ENCODE peak calls at places on chromosome 6, in six cellular contexts. S is activated CD4-positive, CD25-positive, alpha-beta regulatory T cell; Z is nephron progenitor cell; T is stimulated activated naive CD8-positive, alpha-beta T cell treated with anti-CD3 and anti-CD28 coated beads, Interleukin-15, amount 100 ng/mL, for 72 hours; X is Calu3; R is NCI-H2081. J is an unnamed sample.

GRCh38 chr6:121857551-121857950 is 422.1 kb downstream of the GJA1 start:
- DNase-seq in R (no peak), Z (no peak), S (no peak), T (no peak), X (no peak), J (no peak)

GRCh38 chr6:169953686-169954085 is 202.3 kb downstream of the ERMARD start:
- DNase-seq in X (no peak), S (no peak), T (no peak), R (no peak), Z (no peak), J (peak)

GRCh38 chr6:37860226-37860839 is 40.8 kb downstream of the ZFAND3 start:
- DNase-seq in R (peak), S (no peak), Z (peak), X (peak), T (no peak), J (no peak)

GRCh38 chr6:49787176-49787575 is at the start of gene PGK2:
- DNase-seq in Z (no peak), X (no peak), T (no peak), R (peak), S (no peak), J (no peak)

GRCh38 chr6:39203398-39203797 is 25.9 kb downstream of the KCNK5 start:
- DNase-seq in T (no peak), X (peak), Z (no peak), R (no peak), S (no peak), J (no peak)

GRCh38 chr6:82866446-82866845 is 199.2 kb downstream of the UBE3D start:
- DNase-seq in R (no peak), X (no peak), S (no peak), T (no peak), Z (no peak), J (no peak)

GRCh38 chr6:66128676-66129075 is 421.6 kb upstream of the EYS start:
- DNase-seq in Z (no peak), R (peak), T (no peak), S (no peak), X (no peak), J (no peak)

GRCh38 chr6:13989424-13990144 is 64.8 kb downstream of the RNF182 start:
- DNase-seq in R (no peak), S (no peak), X (no peak), Z (no peak), T (no peak), J (no peak)

GRCh38 chr6:139256087-139256486 is 35.7 kb downstream of the TXLNB start:
- DNase-seq in Z (no peak), T (no peak), R (no peak), X (no peak), S (no peak), J (no peak)

GRCh38 chr6:138500045-138500665 is 861 bp upstream of the NHSL1 start:
- DNase-seq in S (no peak), Z (no peak), X (no peak), R (no peak), T (no peak), J (no peak)

GRCh38 chr6:35856250-35856649 is 51.1 kb downstream of the LHFPL5 start:
- DNase-seq in Z (no peak), R (no peak), X (no peak), T (no peak), S (no peak), J (no peak)

GRCh38 chr6:5606546-5606945 is 345.2 kb downstream of the FARS2 start:
- DNase-seq in S (no peak), Z (no peak), R (peak), T (no peak), X (no peak), J (no peak)

GRCh38 chr6:170131351-170131750 is 159.5 kb downstream of the DLL1 start:
- DNase-seq in X (no peak), S (no peak), R (no peak), T (no peak), Z (no peak), J (no peak)

GRCh38 chr6:3522561-3523287 is 65.9 kb upstream of the SLC22A23 start:
- DNase-seq in R (no peak), T (no peak), X (no peak), S (no peak), Z (no peak), J (no peak)

GRCh38 chr6:11894212-11894611 is 115.6 kb upstream of the ADTRP start:
- DNase-seq in S (no peak), Z (no peak), X (no peak), T (no peak), R (no peak), J (no peak)

GRCh38 chr6:4351857-4352669 is 216.7 kb upstream of the ECI2 start:
- DNase-seq in X (peak), S (no peak), R (no peak), Z (no peak), T (no peak), J (no peak)

GRCh38 chr6:79009819-79010218 is 68.2 kb downstream of the PHIP start:
- DNase-seq in S (no peak), T (no peak), R (no peak), X (no peak), Z (no peak), J (no peak)

GRCh38 chr6:127923135-127923534 is 22.3 kb upstream of the THEMIS start:
- DNase-seq in X (no peak), Z (no peak), S (no peak), T (no peak), R (peak), J (no peak)

GRCh38 chr6:152399409-152399808 is 237.8 kb downstream of the SYNE1 start:
- DNase-seq in S (no peak), R (no peak), X (no peak), Z (no peak), T (no peak), J (no peak)

GRCh38 chr6:165417298-165417865 is 108.0 kb upstream of the C6orf118 start:
- DNase-seq in S (no peak), X (no peak), R (no peak), Z (no peak), T (no peak), J (no peak)

GRCh38 chr6:45630801-45631200 is 253.1 kb upstream of the SUPT3H start:
- DNase-seq in R (no peak), Z (no peak), S (no peak), T (no peak), X (no peak), J (no peak)

GRCh38 chr6:44234101-44235090 is 11.0 kb downstream of the SLC29A1 start:
- DNase-seq in R (peak), T (peak), Z (peak), S (no peak), X (peak), J (no peak)

GRCh38 chr6:135667694-135668455 is 170.3 kb upstream of the AHI1 start:
- DNase-seq in T (no peak), S (no peak), R (peak), Z (peak), X (peak), J (no peak)

GRCh38 chr6:4243237-4243636 is 107.9 kb upstream of the ECI2 start:
- DNase-seq in Z (no peak), R (no peak), S (no peak), X (no peak), T (no peak), J (no peak)

GRCh38 chr6:108988291-108988690 is 106.4 kb downstream of the SESN1 start:
- DNase-seq in T (no peak), X (no peak), R (no peak), Z (no peak), S (no peak), J (no peak)

GRCh38 chr6:105561501-105561900 is 158.6 kb upstream of the PREP start:
- DNase-seq in X (no peak), T (no peak), S (no peak), Z (no peak), R (no peak), J (no peak)

GRCh38 chr6:89928604-89929003 is 34.3 kb downstream of the GJA10 start:
- DNase-seq in T (no peak), X (no peak), S (no peak), R (no peak), Z (no peak), J (no peak)

GRCh38 chr6:112049051-112049799 is 4.7 kb upstream of the CCN6 start:
- DNase-seq in Z (no peak), X (no peak), S (no peak), R (no peak), T (no peak), J (no peak)

GRCh38 chr6:1611322-1611571 is 1.5 kb downstream of the FOXC1 start:
- DNase-seq in Z (no peak), R (peak), T (no peak), X (peak), S (no peak), J (no peak)

GRCh38 chr6:138203315-138203714 is 15.0 kb downstream of the PBOV1 start:
- DNase-seq in T (no peak), S (no peak), R (no peak), Z (no peak), X (no peak), J (no peak)

GRCh38 chr6:130293800-130294199 is 71.0 kb upstream of the SAMD3 start:
- DNase-seq in R (no peak), X (peak), T (peak), S (no peak), Z (peak), J (no peak)